ENCODE peak calls at places on chromosomes 1 and 21, in five cellular contexts. H, E, G, J and K are unnamed samples. For H3K4me1, the result is how much of the 10 kb centered on the place peaks cover.

GRCh38 chr21:17610862-17611261 is 1.8 kb downstream of the BTG3 start:
- DNase-seq in H (no peak), J (no peak), G (no peak), E (peak), K (no peak)

GRCh38 chr1:48223372-48224081 is 1.0 kb downstream of the SLC5A9 start:
- DNase-seq in H (no peak), G (no peak), J (no peak), E (no peak), K (no peak)

GRCh38 chr1:2985121-2985561 is 36.1 kb upstream of the ACTRT2 start:
- DNase-seq in G (no peak), E (no peak), J (peak), H (no peak), K (no peak)

GRCh38 chr21:34916446-34916845 is 132.7 kb downstream of the RUNX1 start:
- DNase-seq in H (no peak), J (no peak), E (peak), G (no peak), K (no peak)

GRCh38 chr1:184061396-184062003 is 10.0 kb downstream of the TSEN15 start:
- DNase-seq in G (no peak), H (peak), J (peak), E (peak), K (no peak)

GRCh38 chr1:232704694-232705680 is 75.1 kb upstream of the SIPA1L2 start:
- DNase-seq in J (peak), H (no peak), E (peak), G (no peak), K (no peak)

GRCh38 chr1:99737016-99737415 is 29.4 kb downstream of the FRRS1 start:
- DNase-seq in E (peak), J (peak), H (peak), G (no peak), K (no peak)

GRCh38 chr1:30512253-30512921 is 211.0 kb downstream of the MATN1 start:
- DNase-seq in E (no peak), J (no peak), G (no peak), H (peak), K (no peak)

GRCh38 chr1:36996106-36996505 is 38.2 kb downstream of the GRIK3 start:
- DNase-seq in J (no peak), G (no peak), E (no peak), H (no peak), K (no peak)

GRCh38 chr1:228090613-228091081 is 8.1 kb downstream of the ARF1 start:
- DNase-seq in E (peak), G (no peak), H (no peak), J (peak), K (no peak)

GRCh38 chr1:217135569-217135915 is 412.3 kb upstream of the ESRRG start:
- DNase-seq in E (peak), H (peak), J (peak), G (no peak), K (no peak)

GRCh38 chr1:36151133-36151844 is 2.0 kb upstream of the TRAPPC3 start:
- DNase-seq in H (peak), E (no peak), G (no peak), J (no peak), K (no peak)

GRCh38 chr1:241406421-241406820 is 49.4 kb upstream of the RGS7 start:
- DNase-seq in E (no peak), G (no peak), J (no peak), H (no peak), K (no peak)

GRCh38 chr1:40014812-40015594 is 25.5 kb upstream of the CAP1 start:
- DNase-seq in G (no peak), E (peak), H (no peak), J (peak), K (no peak)

GRCh38 chr1:35449334-35450008 is 107.7 kb downstream of the KIAA0319L start:
- DNase-seq in H (no peak), J (peak), E (peak), G (no peak), K (no peak)

GRCh38 chr21:25518491-25518911 is 88.8 kb downstream of the MRPL39 start:
- DNase-seq in G (no peak), H (peak), E (peak), J (no peak), K (no peak)

GRCh38 chr1:14590781-14591180 is 7.7 kb upstream of the KAZN start:
- DNase-seq in E (no peak), J (no peak), G (no peak), H (peak), K (no peak)

GRCh38 chr1:185487943-185488342 is 170.9 kb upstream of the IVNS1ABP start:
- DNase-seq in E (no peak), H (no peak), G (no peak), J (no peak), K (no peak)

GRCh38 chr1:58991305-58991704 is 207.5 kb upstream of the JUN start:
- DNase-seq in H (no peak), E (no peak), G (no peak), J (no peak), K (no peak)

GRCh38 chr1:203089001-203089650 is 3.3 kb upstream of the MYOG start:
- DNase-seq in G (no peak), H (no peak), E (no peak), J (no peak), K (no peak)

GRCh38 chr1:8284167-8284566 is 33.7 kb upstream of the SLC45A1 start:
- DNase-seq in H (no peak), J (peak), G (no peak), E (peak), K (no peak)

GRCh38 chr1:55584521-55585401 is 369.6 kb upstream of the USP24 start:
- DNase-seq in H (peak), E (peak), J (peak), G (no peak), K (no peak)

GRCh38 chr1:9294910-9295636 is 2.4 kb downstream of the SPSB1 start:
- DNase-seq in G (no peak), H (no peak), J (peak), E (peak), K (no peak)

GRCh38 chr1:18328803-18329202 is 151.9 kb upstream of the KLHDC7A start:
- DNase-seq in H (no peak), G (no peak), J (no peak), E (no peak), K (no peak)

GRCh38 chr1:1199961-1200875 is 6.2 kb downstream of the TNFRSF18 start:
- DNase-seq in G (peak), H (peak), J (no peak), E (no peak), K (no peak)

GRCh38 chr1:237732657-237733056 is 158.1 kb downstream of the ZP4 start:
- DNase-seq in J (no peak), H (no peak), E (no peak), G (no peak), K (no peak)

GRCh38 chr1:64495878-64496277 is 25.9 kb downstream of the CACHD1 start:
- DNase-seq in E (no peak), J (no peak), G (no peak), H (no peak), K (no peak)

GRCh38 chr21:42699196-42699595 is 45.8 kb downstream of the PDE9A start:
- DNase-seq in G (no peak), H (no peak), J (no peak), E (no peak), K (no peak)

GRCh38 chr21:31555741-31556191 is 103.7 kb upstream of the SOD1 start:
- DNase-seq in G (no peak), E (no peak), J (no peak), H (peak), K (no peak)

GRCh38 chr1:203776636-203777035 is 11.7 kb downstream of the LAX1 start:
- DNase-seq in G (no peak), H (no peak), E (no peak), J (no peak), K (no peak)

GRCh38 chr1:157189096-157189495 is 50.9 kb upstream of the ETV3 start:
- DNase-seq in H (no peak), J (no peak), G (no peak), E (no peak), K (no peak)

GRCh38 chr1:19442150-19443096 is 42.9 kb downstream of the CAPZB start:
- DNase-seq in H (no peak), G (no peak), E (peak), J (peak), K (no peak)
- H3K4me1 ChIP-seq in H (half or more), G (half or more), E (under half), J (half or more), K (under half)

GRCh38 chr1:12601690-12602632 is 16.0 kb downstream of the DHRS3 start:
- DNase-seq in E (peak), J (peak), G (no peak), H (peak), K (no peak)
- H3K27ac ChIP-seq in E (no peak), J (peak), G (peak), H (no peak), K (no peak)

GRCh38 chr1:19478241-19478780 is 7.0 kb downstream of the CAPZB start:
- DNase-seq in E (no peak), H (no peak), G (no peak), J (no peak), K (no peak)

GRCh38 chr1:19479351-19480120 is 5.8 kb downstream of the CAPZB start:
- DNase-seq in E (no peak), H (no peak), J (no peak), G (no peak), K (no peak)

GRCh38 chr1:19477284-19478240 is 7.8 kb downstream of the CAPZB start:
- DNase-seq in G (peak), E (no peak), J (no peak), H (no peak), K (no peak)

GRCh38 chr1:19481826-19482398 is 3.4 kb downstream of the CAPZB start:
- DNase-seq in G (no peak), E (no peak), H (peak), J (no peak), K (no peak)

GRCh38 chr1:19480282-19480681 is 5.1 kb downstream of the CAPZB start:
- DNase-seq in E (no peak), G (no peak), J (no peak), H (no peak), K (no peak)
- H3K4me1 ChIP-seq in E (under half), G (half or more), J (under half), H (half or more), K (half or more)

DNA sequence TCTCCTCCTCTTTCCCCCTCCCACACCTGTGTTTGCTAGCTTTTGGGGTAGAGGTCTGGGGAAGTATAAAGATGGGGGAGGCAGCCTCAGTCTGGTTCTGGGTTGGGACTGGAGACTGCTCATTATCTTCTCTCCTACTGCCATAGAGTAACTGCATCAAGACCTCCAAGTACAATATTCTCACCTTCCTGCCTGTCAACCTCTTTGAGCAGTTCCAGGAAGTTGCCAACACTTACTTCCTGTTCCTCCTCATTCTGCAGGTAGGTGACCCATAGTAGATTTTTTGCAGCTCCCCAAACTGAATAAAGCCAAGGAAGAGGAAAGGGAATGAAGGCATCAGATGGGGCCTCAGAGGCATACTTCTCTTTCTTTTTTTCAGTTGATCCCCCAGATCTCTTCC is 5.3 kb downstream of the ATP8B2 start:
- DNase-seq in G (no peak), E (no peak), J (no peak), H (no peak), K (no peak)
- H3K27ac ChIP-seq in G (no peak), E (no peak), J (no peak), H (no peak), K (peak)

GRCh38 chr1:204958325-204959307 is 84.4 kb upstream of the CNTN2 start:
- DNase-seq in J (no peak), E (no peak), G (no peak), H (no peak), K (no peak)
- H3K4me1 ChIP-seq in J (under half), E (under half), G (under half), H (under half), K (under half)